ENCODE peak calls at places on chromosomes 13 and 19, in four cellular contexts. P is NCI-H69; Z is neural progenitor cell; T is stimulated activated CD4-positive, alpha-beta T cell treated with anti-CD3 and anti-CD28 coated beads, Interleukin-4, amount 100 ng/mL, for 48 hours. U is an unnamed sample.

GRCh38 chr19:5894704-5895349 is 8.8 kb downstream of the NDUFA11 start:
- DNase-seq in P (no peak), Z (no peak), T (no peak), U (no peak)

GRCh38 chr19:29712744-29713516 is 2.1 kb downstream of the C19orf12 start:
- DNase-seq in P (no peak), Z (no peak), T (no peak), U (no peak)

GRCh38 chr19:1189419-1189818 is 15.4 kb upstream of the SBNO2 start:
- DNase-seq in P (no peak), Z (peak), T (peak), U (peak)

GRCh38 chr19:16064209-16064889 is 11.9 kb upstream of the TPM4 start:
- DNase-seq in P (no peak), Z (no peak), T (no peak), U (no peak)

GRCh38 chr19:14416743-14417214 is 2.4 kb downstream of the DDX39A start:
- DNase-seq in P (peak), Z (no peak), T (no peak), U (no peak)

GRCh38 chr19:16714702-16715294 is 4.8 kb upstream of the NWD1 start:
- DNase-seq in P (peak), Z (peak), T (peak), U (peak)

GRCh38 chr13:24997367-24997967 is 98.5 kb upstream of the PABPC3 start:
- DNase-seq in P (peak), Z (peak), T (no peak), U (no peak)

GRCh38 chr13:43986395-43986794 is 106.7 kb downstream of the LACC1 start:
- DNase-seq in P (peak), Z (no peak), T (no peak), U (no peak)

GRCh38 chr19:11091343-11092153 is 2.3 kb downstream of the LDLR start:
- DNase-seq in P (no peak), Z (no peak), T (peak), U (no peak)

GRCh38 chr13:93045836-93046235 is 180.8 kb upstream of the GPC6 start:
- DNase-seq in P (no peak), Z (no peak), T (no peak), U (no peak)

GRCh38 chr13:46334008-46334407 is 53.0 kb downstream of the RUBCNL start:
- DNase-seq in P (no peak), Z (no peak), T (no peak), U (no peak)

GRCh38 chr19:2540646-2541454 is 64.9 kb downstream of the GADD45B start:
- DNase-seq in P (no peak), Z (peak), T (no peak), U (no peak)

GRCh38 chr19:2488942-2489731 is 13.2 kb downstream of the GADD45B start:
- DNase-seq in P (peak), Z (peak), T (no peak), U (no peak)

GRCh38 chr13:80149757-80150156 is 191.2 kb downstream of the SPRY2 start:
- DNase-seq in P (no peak), Z (no peak), T (no peak), U (no peak)

GRCh38 chr19:51531349-51532315 is at the start of gene SIGLEC6:
- DNase-seq in P (no peak), Z (no peak), T (no peak), U (no peak)

GRCh38 chr19:30395283-30395682 is 23.1 kb downstream of the ZNF536 start:
- DNase-seq in P (no peak), Z (no peak), T (no peak), U (no peak)

GRCh38 chr13:49020940-49021548 is 45.3 kb downstream of the FNDC3A start:
- DNase-seq in P (peak), Z (peak), T (no peak), U (no peak)

GRCh38 chr13:110953416-110953815 is 38.5 kb upstream of the ANKRD10 start:
- DNase-seq in P (no peak), Z (no peak), T (no peak), U (no peak)

GRCh38 chr19:29872224-29872731 is 60.5 kb downstream of the CCNE1 start:
- DNase-seq in P (peak), Z (peak), T (no peak), U (no peak)

GRCh38 chr19:19388568-19389555 is 16.6 kb upstream of the GATAD2A start:
- DNase-seq in P (peak), Z (no peak), T (no peak), U (no peak)

GRCh38 chr13:40653558-40654318 is 12.7 kb downstream of the FOXO1 start:
- DNase-seq in P (no peak), Z (peak), T (no peak), U (no peak)

GRCh38 chr19:2050349-2050990 is 574 bp downstream of the MKNK2 start:
- DNase-seq in P (peak), Z (peak), T (no peak), U (no peak)

GRCh38 chr19:11435833-11436313 is 438 bp downstream of the PRKCSH start:
- DNase-seq in P (peak), Z (peak), T (no peak), U (no peak)

U was measured in stimulated activated CD8-positive, alpha-beta memory T cell treated with anti-CD3 and anti-CD28 coated beads, Interleukin-15, amount 100 ng/mL, for 48 hours.